ENCODE peak calls at places on chromosomes 16 and 17, in six cellular contexts. One of them, this sample, is unnamed.

GRCh38 chr17:50064253-50064991 is 8.5 kb downstream of the ITGA3 start:
- DNase-seq in fibroblast of lung: peak
- DNase-seq in H1: no peak
- DNase-seq in endothelial cell of umbilical vein: peak
- DNase-seq in mammary epithelial cell: peak
- DNase-seq in neural progenitor cell: no peak
- DNase-seq in this sample: peak

GRCh38 chr16:84643180-84643583 is 5.1 kb upstream of the KLHL36 start:
- DNase-seq in fibroblast of lung: peak
- DNase-seq in H1: no peak
- DNase-seq in endothelial cell of umbilical vein: no peak
- DNase-seq in mammary epithelial cell: peak
- DNase-seq in neural progenitor cell: no peak
- DNase-seq in this sample: peak

GRCh38 chr17:49566668-49567071 is 9.0 kb upstream of the NXPH3 start:
- DNase-seq in fibroblast of lung: no peak
- DNase-seq in H1: no peak
- DNase-seq in endothelial cell of umbilical vein: no peak
- DNase-seq in mammary epithelial cell: peak
- DNase-seq in neural progenitor cell: no peak
- DNase-seq in this sample: no peak

GRCh38 chr17:27471321-27472269 is 15.3 kb downstream of the KSR1 start:
- DNase-seq in fibroblast of lung: peak
- DNase-seq in H1: no peak
- DNase-seq in endothelial cell of umbilical vein: no peak
- DNase-seq in mammary epithelial cell: peak
- DNase-seq in neural progenitor cell: no peak
- DNase-seq in this sample: no peak

GRCh38 chr16:79212114-79212791 is 388.3 kb downstream of the MAF start:
- DNase-seq in fibroblast of lung: no peak
- DNase-seq in H1: no peak
- DNase-seq in endothelial cell of umbilical vein: no peak
- DNase-seq in mammary epithelial cell: no peak
- DNase-seq in neural progenitor cell: peak
- DNase-seq in this sample: no peak

GRCh38 chr17:9239821-9240658 is 218.7 kb downstream of the NTN1 start:
- DNase-seq in fibroblast of lung: peak
- DNase-seq in H1: peak
- DNase-seq in endothelial cell of umbilical vein: peak
- DNase-seq in mammary epithelial cell: no peak
- DNase-seq in neural progenitor cell: peak
- DNase-seq in this sample: peak

GRCh38 chr16:86225905-86226371 is 284.4 kb upstream of the FOXF1 start:
- DNase-seq in fibroblast of lung: peak
- DNase-seq in H1: no peak
- DNase-seq in endothelial cell of umbilical vein: no peak
- DNase-seq in mammary epithelial cell: no peak
- DNase-seq in neural progenitor cell: no peak
- DNase-seq in this sample: no peak

GRCh38 chr17:45404870-45405249 is 27.8 kb downstream of the ARHGAP27 start:
- DNase-seq in fibroblast of lung: no peak
- DNase-seq in H1: no peak
- DNase-seq in endothelial cell of umbilical vein: no peak
- DNase-seq in mammary epithelial cell: no peak
- DNase-seq in neural progenitor cell: no peak
- DNase-seq in this sample: no peak

GRCh38 chr16:66970775-66971725 is 10.0 kb downstream of the CES3 start:
- DNase-seq in fibroblast of lung: peak
- DNase-seq in H1: no peak
- DNase-seq in endothelial cell of umbilical vein: no peak
- DNase-seq in mammary epithelial cell: peak
- DNase-seq in neural progenitor cell: no peak
- DNase-seq in this sample: no peak

GRCh38 chr16:24696699-24697098 is 32.8 kb upstream of the TNRC6A start:
- DNase-seq in fibroblast of lung: no peak
- DNase-seq in H1: no peak
- DNase-seq in endothelial cell of umbilical vein: no peak
- DNase-seq in mammary epithelial cell: no peak
- DNase-seq in neural progenitor cell: no peak
- DNase-seq in this sample: no peak

GRCh38 chr17:68584904-68585303 is 16.3 kb downstream of the FAM20A start:
- DNase-seq in fibroblast of lung: no peak
- DNase-seq in H1: no peak
- DNase-seq in endothelial cell of umbilical vein: no peak
- DNase-seq in mammary epithelial cell: no peak
- DNase-seq in neural progenitor cell: no peak
- DNase-seq in this sample: no peak

GRCh38 chr16:77090062-77090461 is 100.9 kb upstream of the MON1B start:
- DNase-seq in fibroblast of lung: peak
- DNase-seq in H1: no peak
- DNase-seq in endothelial cell of umbilical vein: no peak
- DNase-seq in mammary epithelial cell: no peak
- DNase-seq in neural progenitor cell: no peak
- DNase-seq in this sample: peak

GRCh38 chr17:75481194-75482059 is 25.0 kb downstream of the TMEM94 start:
- DNase-seq in fibroblast of lung: no peak
- DNase-seq in H1: no peak
- DNase-seq in endothelial cell of umbilical vein: no peak
- DNase-seq in mammary epithelial cell: no peak
- DNase-seq in neural progenitor cell: peak
- DNase-seq in this sample: no peak

GRCh38 chr17:2695243-2695960 is 16.2 kb downstream of the CLUH start:
- DNase-seq in fibroblast of lung: no peak
- DNase-seq in H1: no peak
- DNase-seq in endothelial cell of umbilical vein: no peak
- DNase-seq in mammary epithelial cell: no peak
- DNase-seq in neural progenitor cell: no peak
- DNase-seq in this sample: no peak

GRCh38 chr16:800834-801488 is 427 bp upstream of the GNG13 start:
- DNase-seq in fibroblast of lung: no peak
- DNase-seq in H1: no peak
- DNase-seq in endothelial cell of umbilical vein: no peak
- DNase-seq in mammary epithelial cell: no peak
- DNase-seq in neural progenitor cell: no peak
- DNase-seq in this sample: no peak
- TF ChIP-seq EZH2 in fibroblast of lung: peak
- TF ChIP-seq EZH2 in H1: no peak
- TF ChIP-seq EZH2 in endothelial cell of umbilical vein: peak
- TF ChIP-seq EZH2 in mammary epithelial cell: no peak
- TF ChIP-seq EZH2 in neural progenitor cell: no peak
- TF ChIP-seq EZH2 in this sample: no peak

DNA sequence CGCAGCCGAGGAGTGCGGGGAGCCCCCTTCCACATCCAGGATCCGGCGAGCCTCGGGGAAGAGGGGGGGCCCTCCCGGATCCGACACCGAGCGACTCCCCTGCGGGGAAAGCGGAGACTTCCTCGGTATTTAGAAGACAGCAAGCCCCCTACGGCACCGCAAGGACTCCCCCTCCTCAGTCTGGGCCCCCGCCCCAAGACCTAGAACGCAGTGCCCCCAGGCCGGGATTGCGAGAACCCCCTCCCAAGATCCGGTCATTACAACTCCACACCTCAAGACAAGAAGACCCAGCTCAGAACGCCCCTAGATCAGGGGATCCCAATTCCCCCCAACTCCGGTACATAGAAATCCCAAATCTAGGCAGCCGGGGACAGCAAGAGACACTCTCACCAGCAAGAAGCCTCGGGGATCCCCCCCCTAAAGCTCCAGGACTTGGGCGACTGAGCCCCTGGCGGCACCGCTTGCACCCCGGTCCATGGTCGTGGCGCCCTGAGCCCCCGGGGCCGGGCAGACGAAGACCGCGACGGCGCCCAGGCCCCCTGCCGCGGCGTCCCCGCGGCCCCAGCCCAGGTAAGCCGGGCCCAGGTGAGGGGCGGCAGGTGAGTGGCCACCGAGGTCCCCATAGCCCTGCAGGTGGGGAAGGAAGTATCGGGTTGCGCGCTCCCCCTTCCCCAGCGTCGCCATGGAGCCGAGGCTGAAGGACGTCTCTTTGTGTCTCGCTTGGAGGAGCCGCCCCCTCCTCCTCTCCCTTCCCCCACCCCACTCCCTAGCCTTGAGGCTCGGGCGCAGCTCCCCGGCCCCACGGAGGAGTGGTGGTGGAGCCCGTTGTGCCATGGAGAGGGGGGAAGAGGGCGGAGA is 635 bp downstream of the SBK1 start:
- DNase-seq in fibroblast of lung: no peak
- DNase-seq in H1: peak
- DNase-seq in endothelial cell of umbilical vein: no peak
- DNase-seq in mammary epithelial cell: no peak
- DNase-seq in neural progenitor cell: peak
- DNase-seq in this sample: peak
- TF ChIP-seq EZH2 in fibroblast of lung: peak
- TF ChIP-seq EZH2 in H1: no peak
- TF ChIP-seq EZH2 in endothelial cell of umbilical vein: peak
- TF ChIP-seq EZH2 in mammary epithelial cell: peak
- TF ChIP-seq EZH2 in neural progenitor cell: no peak
- TF ChIP-seq EZH2 in this sample: no peak

GRCh38 chr16:16033208-16033717 is 83.8 kb downstream of the ABCC1 start:
- DNase-seq in fibroblast of lung: no peak
- DNase-seq in H1: no peak
- DNase-seq in endothelial cell of umbilical vein: no peak
- DNase-seq in mammary epithelial cell: no peak
- DNase-seq in neural progenitor cell: no peak
- DNase-seq in this sample: no peak
- TF ChIP-seq EZH2 in fibroblast of lung: no peak
- TF ChIP-seq EZH2 in H1: no peak
- TF ChIP-seq EZH2 in endothelial cell of umbilical vein: no peak
- TF ChIP-seq EZH2 in mammary epithelial cell: no peak
- TF ChIP-seq EZH2 in neural progenitor cell: no peak
- TF ChIP-seq EZH2 in this sample: no peak

GRCh38 chr16:53626161-53626560 is 77.5 kb downstream of the RPGRIP1L start:
- DNase-seq in fibroblast of lung: no peak
- DNase-seq in H1: no peak
- DNase-seq in endothelial cell of umbilical vein: peak
- DNase-seq in mammary epithelial cell: no peak
- DNase-seq in neural progenitor cell: no peak
- DNase-seq in this sample: no peak
- TF ChIP-seq EZH2 in fibroblast of lung: no peak
- TF ChIP-seq EZH2 in H1: no peak
- TF ChIP-seq EZH2 in endothelial cell of umbilical vein: no peak
- TF ChIP-seq EZH2 in mammary epithelial cell: no peak
- TF ChIP-seq EZH2 in neural progenitor cell: no peak
- TF ChIP-seq EZH2 in this sample: no peak

GRCh38 chr17:74433421-74434121 is 1.7 kb downstream of the GPRC5C start:
- DNase-seq in fibroblast of lung: no peak
- DNase-seq in H1: no peak
- DNase-seq in endothelial cell of umbilical vein: no peak
- DNase-seq in mammary epithelial cell: no peak
- DNase-seq in neural progenitor cell: peak
- DNase-seq in this sample: peak

GRCh38 chr17:74430385-74430705 is 1.5 kb upstream of the GPRC5C start:
- DNase-seq in fibroblast of lung: no peak
- DNase-seq in H1: no peak
- DNase-seq in endothelial cell of umbilical vein: no peak
- DNase-seq in mammary epithelial cell: no peak
- DNase-seq in neural progenitor cell: no peak
- DNase-seq in this sample: no peak

GRCh38 chr17:74431568-74432483 is at the start of gene GPRC5C:
- DNase-seq in fibroblast of lung: peak
- DNase-seq in H1: peak
- DNase-seq in endothelial cell of umbilical vein: no peak
- DNase-seq in mammary epithelial cell: peak
- DNase-seq in neural progenitor cell: peak
- DNase-seq in this sample: peak

GRCh38 chr17:74430706-74431567 is 951 bp upstream of the GPRC5C start:
- DNase-seq in fibroblast of lung: peak
- DNase-seq in H1: peak
- DNase-seq in endothelial cell of umbilical vein: no peak
- DNase-seq in mammary epithelial cell: peak
- DNase-seq in neural progenitor cell: peak
- DNase-seq in this sample: peak

DNA sequence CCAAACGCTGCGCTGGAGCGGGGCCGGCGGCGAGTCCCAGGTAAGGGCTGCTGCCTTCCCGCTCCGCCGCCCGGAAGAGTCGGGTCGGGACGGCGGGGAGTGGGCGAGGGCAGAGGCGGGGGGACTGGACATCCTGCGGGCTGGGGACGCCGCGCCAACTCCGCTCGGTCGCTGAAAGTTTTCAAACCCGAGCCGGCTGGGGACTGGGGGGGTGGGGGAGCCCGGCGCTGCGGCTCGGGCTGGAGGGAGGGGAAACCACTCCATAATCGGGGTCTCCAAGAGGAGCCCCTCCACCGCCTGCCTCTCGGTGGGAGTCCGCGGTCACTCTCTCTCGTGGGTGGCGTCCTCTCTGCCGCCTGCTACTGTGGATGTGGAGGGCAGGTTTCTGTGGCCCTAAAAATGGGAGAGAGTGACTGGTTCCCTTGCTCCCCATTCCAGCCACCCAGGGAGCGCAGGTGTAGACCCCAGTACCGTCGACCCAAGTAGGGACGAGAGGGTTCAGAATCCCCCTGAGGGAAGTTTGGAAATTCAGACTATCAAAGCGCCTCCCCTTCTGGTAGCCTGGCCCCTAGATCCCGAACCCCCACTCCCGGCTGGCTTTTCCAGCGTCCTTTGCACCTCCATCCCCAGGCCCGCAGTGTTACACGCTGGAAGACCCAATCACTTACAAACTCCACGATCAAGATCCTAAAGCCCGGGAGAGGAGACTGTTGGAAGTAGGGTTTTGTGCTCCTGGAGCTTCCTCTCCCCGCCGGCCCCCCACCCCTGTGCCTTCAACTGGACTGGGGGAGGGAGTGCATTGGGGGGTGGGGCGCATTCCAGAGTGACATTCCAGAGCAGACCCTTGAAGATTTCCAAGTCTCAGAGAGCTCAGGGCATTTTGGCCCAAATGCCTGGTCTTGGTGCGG is 850 bp downstream of the GPRC5C start:
- DNase-seq in fibroblast of lung: no peak
- DNase-seq in H1: peak
- DNase-seq in endothelial cell of umbilical vein: no peak
- DNase-seq in mammary epithelial cell: no peak
- DNase-seq in neural progenitor cell: peak
- DNase-seq in this sample: peak
- TF ChIP-seq EZH2 in fibroblast of lung: no peak
- TF ChIP-seq EZH2 in H1: no peak
- TF ChIP-seq EZH2 in endothelial cell of umbilical vein: no peak
- TF ChIP-seq EZH2 in mammary epithelial cell: no peak
- TF ChIP-seq EZH2 in neural progenitor cell: no peak
- TF ChIP-seq EZH2 in this sample: no peak

GRCh38 chr17:30344283-30345088 is 10.6 kb upstream of the TMIGD1 start:
- DNase-seq in fibroblast of lung: peak
- DNase-seq in H1: no peak
- DNase-seq in endothelial cell of umbilical vein: peak
- DNase-seq in mammary epithelial cell: peak
- DNase-seq in neural progenitor cell: no peak
- DNase-seq in this sample: peak
- TF ChIP-seq EZH2 in fibroblast of lung: no peak
- TF ChIP-seq EZH2 in H1: no peak
- TF ChIP-seq EZH2 in endothelial cell of umbilical vein: no peak
- TF ChIP-seq EZH2 in mammary epithelial cell: no peak
- TF ChIP-seq EZH2 in neural progenitor cell: no peak
- TF ChIP-seq EZH2 in this sample: no peak